ENCODE peak calls at places on chromosomes 5 and 9, in six cellular contexts. One of them, this sample, is unnamed.

GRCh38 chr5:142222881-142223558 is 101.8 kb downstream of the SPRY4 start:
- DNase-seq in iPS DF 19.7: no peak
- DNase-seq in glutamatergic neuron: no peak
- DNase-seq in hepatic stellate cell: no peak
- DNase-seq in activated CD8-positive, alpha-beta memory T cell treated with anti-CD3 and anti-CD28 coated beads for 24 hours: no peak
- DNase-seq in prostate gland: no peak
- DNase-seq in this sample: no peak

GRCh38 chr5:80370394-80370793 is 37.5 kb upstream of the ZFYVE16 start:
- DNase-seq in iPS DF 19.7: no peak
- DNase-seq in glutamatergic neuron: no peak
- DNase-seq in hepatic stellate cell: no peak
- DNase-seq in activated CD8-positive, alpha-beta memory T cell treated with anti-CD3 and anti-CD28 coated beads for 24 hours: no peak
- DNase-seq in prostate gland: no peak
- DNase-seq in this sample: no peak

GRCh38 chr9:29668732-29669131 is 2095.5 kb upstream of the C9orf72 start:
- DNase-seq in iPS DF 19.7: no peak
- DNase-seq in glutamatergic neuron: no peak
- DNase-seq in hepatic stellate cell: no peak
- DNase-seq in activated CD8-positive, alpha-beta memory T cell treated with anti-CD3 and anti-CD28 coated beads for 24 hours: no peak
- DNase-seq in prostate gland: no peak
- DNase-seq in this sample: no peak

GRCh38 chr5:92627186-92627585 is 953.8 kb downstream of the NR2F1-AS1 start:
- DNase-seq in iPS DF 19.7: no peak
- DNase-seq in glutamatergic neuron: no peak
- DNase-seq in hepatic stellate cell: no peak
- DNase-seq in activated CD8-positive, alpha-beta memory T cell treated with anti-CD3 and anti-CD28 coated beads for 24 hours: no peak
- DNase-seq in prostate gland: no peak
- DNase-seq in this sample: no peak

GRCh38 chr5:101721543-101721942 is 574.5 kb downstream of the SLCO4C1 start:
- DNase-seq in iPS DF 19.7: no peak
- DNase-seq in glutamatergic neuron: no peak
- DNase-seq in hepatic stellate cell: no peak
- DNase-seq in activated CD8-positive, alpha-beta memory T cell treated with anti-CD3 and anti-CD28 coated beads for 24 hours: no peak
- DNase-seq in prostate gland: no peak
- DNase-seq in this sample: no peak

GRCh38 chr5:41246376-41246775 is 33.0 kb upstream of the C6 start:
- DNase-seq in iPS DF 19.7: no peak
- DNase-seq in glutamatergic neuron: no peak
- DNase-seq in hepatic stellate cell: peak
- DNase-seq in activated CD8-positive, alpha-beta memory T cell treated with anti-CD3 and anti-CD28 coated beads for 24 hours: no peak
- DNase-seq in prostate gland: no peak
- DNase-seq in this sample: no peak

GRCh38 chr9:89247431-89248370 is 63.3 kb upstream of the CKS2 start:
- DNase-seq in iPS DF 19.7: no peak
- DNase-seq in glutamatergic neuron: no peak
- DNase-seq in hepatic stellate cell: no peak
- DNase-seq in activated CD8-positive, alpha-beta memory T cell treated with anti-CD3 and anti-CD28 coated beads for 24 hours: no peak
- DNase-seq in prostate gland: no peak
- DNase-seq in this sample: no peak

GRCh38 chr9:115733736-115734135 is 419.9 kb upstream of the PAPPA start:
- DNase-seq in iPS DF 19.7: no peak
- DNase-seq in glutamatergic neuron: no peak
- DNase-seq in hepatic stellate cell: no peak
- DNase-seq in activated CD8-positive, alpha-beta memory T cell treated with anti-CD3 and anti-CD28 coated beads for 24 hours: no peak
- DNase-seq in prostate gland: no peak
- DNase-seq in this sample: no peak

GRCh38 chr5:15249152-15249551 is 250.8 kb upstream of the FBXL7 start:
- DNase-seq in iPS DF 19.7: no peak
- DNase-seq in glutamatergic neuron: no peak
- DNase-seq in hepatic stellate cell: no peak
- DNase-seq in activated CD8-positive, alpha-beta memory T cell treated with anti-CD3 and anti-CD28 coated beads for 24 hours: no peak
- DNase-seq in prostate gland: no peak
- DNase-seq in this sample: no peak

GRCh38 chr9:13141629-13142028 is 137.9 kb downstream of the MPDZ start:
- DNase-seq in iPS DF 19.7: no peak
- DNase-seq in glutamatergic neuron: no peak
- DNase-seq in hepatic stellate cell: no peak
- DNase-seq in activated CD8-positive, alpha-beta memory T cell treated with anti-CD3 and anti-CD28 coated beads for 24 hours: no peak
- DNase-seq in prostate gland: no peak
- DNase-seq in this sample: no peak

GRCh38 chr9:113631093-113631765 is 167.7 kb downstream of the RGS3 start:
- DNase-seq in iPS DF 19.7: no peak
- DNase-seq in glutamatergic neuron: peak
- DNase-seq in hepatic stellate cell: no peak
- DNase-seq in activated CD8-positive, alpha-beta memory T cell treated with anti-CD3 and anti-CD28 coated beads for 24 hours: peak
- DNase-seq in prostate gland: no peak
- DNase-seq in this sample: no peak

GRCh38 chr5:142235050-142235797 is 89.6 kb downstream of the SPRY4 start:
- DNase-seq in iPS DF 19.7: peak
- DNase-seq in glutamatergic neuron: peak
- DNase-seq in hepatic stellate cell: no peak
- DNase-seq in activated CD8-positive, alpha-beta memory T cell treated with anti-CD3 and anti-CD28 coated beads for 24 hours: peak
- DNase-seq in prostate gland: no peak
- DNase-seq in this sample: no peak

GRCh38 chr9:18359335-18359734 is 114.6 kb upstream of the ADAMTSL1 start:
- DNase-seq in iPS DF 19.7: no peak
- DNase-seq in glutamatergic neuron: no peak
- DNase-seq in hepatic stellate cell: no peak
- DNase-seq in activated CD8-positive, alpha-beta memory T cell treated with anti-CD3 and anti-CD28 coated beads for 24 hours: no peak
- DNase-seq in prostate gland: no peak
- DNase-seq in this sample: no peak

GRCh38 chr5:82244151-82244550 is 34.0 kb downstream of the RPS23 start:
- DNase-seq in iPS DF 19.7: no peak
- DNase-seq in glutamatergic neuron: no peak
- DNase-seq in hepatic stellate cell: no peak
- DNase-seq in activated CD8-positive, alpha-beta memory T cell treated with anti-CD3 and anti-CD28 coated beads for 24 hours: no peak
- DNase-seq in prostate gland: no peak
- DNase-seq in this sample: no peak

GRCh38 chr5:129672006-129672405 is 75.9 kb upstream of the MINAR2 start:
- DNase-seq in iPS DF 19.7: no peak
- DNase-seq in glutamatergic neuron: no peak
- DNase-seq in hepatic stellate cell: no peak
- DNase-seq in activated CD8-positive, alpha-beta memory T cell treated with anti-CD3 and anti-CD28 coated beads for 24 hours: no peak
- DNase-seq in prostate gland: no peak
- DNase-seq in this sample: no peak

GRCh38 chr5:16934123-16934522 is 2.0 kb downstream of the MYO10 start:
- DNase-seq in iPS DF 19.7: no peak
- DNase-seq in glutamatergic neuron: peak
- DNase-seq in hepatic stellate cell: peak
- DNase-seq in activated CD8-positive, alpha-beta memory T cell treated with anti-CD3 and anti-CD28 coated beads for 24 hours: peak
- DNase-seq in prostate gland: peak
- DNase-seq in this sample: no peak

GRCh38 chr9:79663299-79663698 is 91.5 kb downstream of the TLE4 start:
- DNase-seq in iPS DF 19.7: no peak
- DNase-seq in glutamatergic neuron: no peak
- DNase-seq in hepatic stellate cell: peak
- DNase-seq in activated CD8-positive, alpha-beta memory T cell treated with anti-CD3 and anti-CD28 coated beads for 24 hours: no peak
- DNase-seq in prostate gland: no peak
- DNase-seq in this sample: no peak

GRCh38 chr9:33297455-33297854 is 7.1 kb downstream of the NFX1 start:
- DNase-seq in iPS DF 19.7: no peak
- DNase-seq in glutamatergic neuron: no peak
- DNase-seq in hepatic stellate cell: no peak
- DNase-seq in activated CD8-positive, alpha-beta memory T cell treated with anti-CD3 and anti-CD28 coated beads for 24 hours: no peak
- DNase-seq in prostate gland: no peak
- DNase-seq in this sample: no peak

GRCh38 chr9:92507496-92507895 is 25.2 kb upstream of the ASPN start:
- DNase-seq in iPS DF 19.7: no peak
- DNase-seq in glutamatergic neuron: no peak
- DNase-seq in hepatic stellate cell: no peak
- DNase-seq in activated CD8-positive, alpha-beta memory T cell treated with anti-CD3 and anti-CD28 coated beads for 24 hours: no peak
- DNase-seq in prostate gland: no peak
- DNase-seq in this sample: no peak

GRCh38 chr5:36238896-36239295 is 2.8 kb downstream of the NADK2 start:
- DNase-seq in iPS DF 19.7: no peak
- DNase-seq in glutamatergic neuron: no peak
- DNase-seq in hepatic stellate cell: no peak
- DNase-seq in activated CD8-positive, alpha-beta memory T cell treated with anti-CD3 and anti-CD28 coated beads for 24 hours: no peak
- DNase-seq in prostate gland: no peak
- DNase-seq in this sample: no peak

GRCh38 chr9:25397746-25398145 is 280.5 kb downstream of the TUSC1 start:
- DNase-seq in iPS DF 19.7: peak
- DNase-seq in glutamatergic neuron: no peak
- DNase-seq in hepatic stellate cell: no peak
- DNase-seq in activated CD8-positive, alpha-beta memory T cell treated with anti-CD3 and anti-CD28 coated beads for 24 hours: no peak
- DNase-seq in prostate gland: no peak
- DNase-seq in this sample: no peak

GRCh38 chr9:84278131-84278530 is 62.4 kb downstream of the SLC28A3 start:
- DNase-seq in iPS DF 19.7: no peak
- DNase-seq in glutamatergic neuron: no peak
- DNase-seq in hepatic stellate cell: no peak
- DNase-seq in activated CD8-positive, alpha-beta memory T cell treated with anti-CD3 and anti-CD28 coated beads for 24 hours: no peak
- DNase-seq in prostate gland: no peak
- DNase-seq in this sample: no peak

GRCh38 chr5:34682926-34683623 is 26.9 kb downstream of the RAI14 start:
- DNase-seq in iPS DF 19.7: no peak
- DNase-seq in glutamatergic neuron: no peak
- DNase-seq in hepatic stellate cell: no peak
- DNase-seq in activated CD8-positive, alpha-beta memory T cell treated with anti-CD3 and anti-CD28 coated beads for 24 hours: no peak
- DNase-seq in prostate gland: no peak
- DNase-seq in this sample: no peak

GRCh38 chr9:126587187-126588185 is 26.2 kb upstream of the LMX1B start:
- DNase-seq in iPS DF 19.7: no peak
- DNase-seq in glutamatergic neuron: no peak
- DNase-seq in hepatic stellate cell: no peak
- DNase-seq in activated CD8-positive, alpha-beta memory T cell treated with anti-CD3 and anti-CD28 coated beads for 24 hours: no peak
- DNase-seq in prostate gland: no peak
- DNase-seq in this sample: no peak

GRCh38 chr9:124347968-124348358 is 67.3 kb downstream of the PSMB7 start:
- DNase-seq in iPS DF 19.7: no peak
- DNase-seq in glutamatergic neuron: no peak
- DNase-seq in hepatic stellate cell: no peak
- DNase-seq in activated CD8-positive, alpha-beta memory T cell treated with anti-CD3 and anti-CD28 coated beads for 24 hours: no peak
- DNase-seq in prostate gland: no peak
- DNase-seq in this sample: no peak

GRCh38 chr5:8676731-8677130 is 807.8 kb downstream of the MTRR start:
- DNase-seq in iPS DF 19.7: no peak
- DNase-seq in glutamatergic neuron: no peak
- DNase-seq in hepatic stellate cell: no peak
- DNase-seq in activated CD8-positive, alpha-beta memory T cell treated with anti-CD3 and anti-CD28 coated beads for 24 hours: no peak
- DNase-seq in prostate gland: no peak
- DNase-seq in this sample: no peak

GRCh38 chr9:33498387-33498786 is 24.7 kb upstream of the NOL6 start:
- DNase-seq in iPS DF 19.7: no peak
- DNase-seq in glutamatergic neuron: no peak
- DNase-seq in hepatic stellate cell: peak
- DNase-seq in activated CD8-positive, alpha-beta memory T cell treated with anti-CD3 and anti-CD28 coated beads for 24 hours: no peak
- DNase-seq in prostate gland: no peak
- DNase-seq in this sample: no peak

GRCh38 chr5:72151169-72151568 is 43.9 kb downstream of the MAP1B start:
- DNase-seq in iPS DF 19.7: no peak
- DNase-seq in glutamatergic neuron: no peak
- DNase-seq in hepatic stellate cell: no peak
- DNase-seq in activated CD8-positive, alpha-beta memory T cell treated with anti-CD3 and anti-CD28 coated beads for 24 hours: no peak
- DNase-seq in prostate gland: no peak
- DNase-seq in this sample: no peak

This sample was measured in cortex of kidney.